ENCODE peak calls at places on chromosomes 11 and 22, in nine cellular contexts. O is NCI-H1694; Z is EL; S is IMR-90; L is heart left ventricle; F is stimulated activated CD4-positive, alpha-beta T cell treated with anti-CD3 and anti-CD28 coated beads, Interleukin-12 subunit alpha, Interleukin-12 subunit beta, amount 100 ng/mL, for 48 hours; Y is T-helper 9 cell; P is K562; B is germinal center. C is an unnamed sample.

GRCh38 chr11:8111636-8112035 is 30.6 kb downstream of the TUB start:
- DNase-seq in F (no peak), B (no peak), L (no peak), Z (no peak), Y (no peak), P (no peak), S (no peak), O (peak; percentile 2), C (no peak)

GRCh38 chr22:36277482-36278291 is 24.8 kb downstream of the APOL1 start:
- DNase-seq in Y (peak; percentile 58), Z (peak; percentile 66), L (peak; percentile 57), F (peak; percentile 66), B (peak; percentile 86), P (peak; percentile 73), S (peak; percentile 56), O (peak; percentile 1), C (peak; percentile 82)

GRCh38 chr22:39920134-39920743 is 19.4 kb downstream of the GRAP2 start:
- DNase-seq in Z (no peak), Y (peak; percentile 44), P (peak; percentile 82), F (no peak), B (no peak), S (no peak), O (no peak), L (no peak), C (no peak)

GRCh38 chr22:25186140-25186539 is 13.5 kb upstream of the CRYBB3 start:
- DNase-seq in Y (no peak), L (no peak), B (no peak), Z (no peak), O (no peak), F (no peak), S (no peak), P (no peak), C (no peak)

GRCh38 chr22:49765951-49766350 is 61.7 kb downstream of the BRD1 start:
- DNase-seq in L (peak; percentile 15), S (no peak), P (no peak), B (no peak), Y (no peak), F (no peak), Z (no peak), O (no peak), C (peak; percentile 47)

GRCh38 chr11:17814546-17814945 is 80.0 kb downstream of the KCNC1 start:
- DNase-seq in F (no peak), L (no peak), B (no peak), S (no peak), Y (no peak), Z (no peak), O (no peak), P (no peak), C (no peak)

GRCh38 chr22:43293661-43294392 is 49.3 kb downstream of the SCUBE1 start:
- DNase-seq in O (peak; percentile 82), Z (peak; percentile 47), F (no peak), L (no peak), P (peak; percentile 78), S (peak; percentile 60), B (no peak), Y (no peak), C (no peak)

GRCh38 chr22:44917372-44918165 is 92.2 kb downstream of the PHF21B start:
- DNase-seq in P (no peak), O (no peak), Z (no peak), B (no peak), Y (no peak), F (no peak), S (no peak), L (no peak), C (no peak)

GRCh38 chr11:115759622-115760527 is 255.7 kb upstream of the CADM1 start:
- DNase-seq in S (no peak), O (no peak), Z (peak; percentile 6), B (no peak), L (peak; percentile 47), F (no peak), Y (no peak), P (no peak), C (peak; percentile 81)

GRCh38 chr11:43403357-43404231 is 44.9 kb downstream of the TTC17 start:
- DNase-seq in S (no peak), F (no peak), P (no peak), L (no peak), B (no peak), O (no peak), Y (no peak), Z (no peak), C (no peak)